ENCODE peak calls at places on chromosomes 1 and 21, in seven cellular contexts. A is Panc1; O is breast epithelium; Z is H7; W is astrocyte of the spinal cord; F is heart right ventricle; N is naive thymus-derived CD4-positive, alpha-beta T cell. Q is an unnamed sample.

GRCh38 chr21:39332175-39332574 is 16.7 kb downstream of the HMGN1 start:
- DNase-seq in Z (peak; percentile 43), W (no peak), N (no peak), A (no peak), F (no peak), O (no peak), Q (no peak)

GRCh38 chr1:15246960-15247614 is at the start of gene FHAD1:
- DNase-seq in Z (peak; percentile 95), A (peak; percentile 24), O (peak; percentile 66), F (no peak), W (peak; percentile 68), N (no peak), Q (peak; percentile 61)

GRCh38 chr1:186059311-186059710 is 315.7 kb downstream of the TPR start:
- DNase-seq in Z (no peak), N (no peak), O (no peak), F (no peak), A (no peak), W (no peak), Q (no peak)

GRCh38 chr1:31607360-31607759 is 10.1 kb upstream of the HCRTR1 start:
- DNase-seq in N (no peak), W (no peak), A (no peak), F (no peak), Z (no peak), O (peak; percentile 12), Q (no peak)

GRCh38 chr1:41726899-41727748 is 191.6 kb downstream of the HIVEP3 start:
- DNase-seq in N (no peak), F (peak; percentile 71), O (no peak), W (no peak), Z (peak; percentile 67), A (no peak), Q (peak; percentile 87)

GRCh38 chr1:184664042-184664659 is 90.5 kb downstream of the EDEM3 start:
- DNase-seq in O (peak; percentile 83), Z (peak; percentile 93), N (no peak), F (peak; percentile 75), W (peak; percentile 64), A (no peak), Q (peak; percentile 90)

GRCh38 chr21:33374080-33374873 is 28.9 kb upstream of the IFNGR2 start:
- DNase-seq in A (peak; percentile 25), Z (peak; percentile 64), F (peak; percentile 66), N (peak; percentile 58), W (peak; percentile 68), O (no peak), Q (peak; percentile 65)

GRCh38 chr1:27070390-27071048 is 57.9 kb upstream of the TENT5B start:
- DNase-seq in W (no peak), A (no peak), Z (peak; percentile 83), O (no peak), F (no peak), N (no peak), Q (no peak)

GRCh38 chr1:153371231-153371630 is 4.2 kb downstream of the S100A12 start:
- DNase-seq in A (no peak), O (no peak), W (no peak), F (no peak), N (no peak), Z (no peak), Q (no peak)

GRCh38 chr1:206557636-206558473 is 50.5 kb downstream of the RASSF5 start:
- DNase-seq in Z (no peak), W (no peak), N (peak; percentile 28), O (no peak), A (no peak), F (no peak), Q (peak; percentile 49)

GRCh38 chr1:5917591-5918274 is 74.5 kb downstream of the NPHP4 start:
- DNase-seq in W (no peak), Z (no peak), F (no peak), A (no peak), N (no peak), O (no peak), Q (no peak)

GRCh38 chr1:181139631-181140051 is 51.1 kb downstream of the IER5 start:
- DNase-seq in W (peak; percentile 45), A (no peak), F (no peak), O (no peak), Z (no peak), N (no peak), Q (no peak)

GRCh38 chr1:99988210-99988765 is 18.5 kb downstream of the SLC35A3 start:
- DNase-seq in A (no peak), Z (no peak), N (no peak), O (no peak), W (no peak), F (no peak), Q (no peak)

GRCh38 chr1:17527036-17527914 is 12.2 kb upstream of the ARHGEF10L start:
- DNase-seq in A (no peak), O (no peak), N (no peak), Z (no peak), W (peak; percentile 31), F (no peak), Q (no peak)

GRCh38 chr1:53295746-53296722 is 31.8 kb downstream of the LRP8 start:
- DNase-seq in N (no peak), O (no peak), Z (peak; percentile 74), A (no peak), W (no peak), F (no peak), Q (no peak)

GRCh38 chr1:215794151-215794550 is 227.0 kb downstream of the KCTD3 start:
- DNase-seq in W (no peak), Z (no peak), A (no peak), O (no peak), N (no peak), F (no peak), Q (no peak)

GRCh38 chr1:66460776-66461175 is 73.2 kb upstream of the SGIP1 start:
- DNase-seq in W (no peak), Z (no peak), A (no peak), F (no peak), O (no peak), N (no peak), Q (no peak)

GRCh38 chr1:17632106-17632505 is 92.6 kb downstream of the ARHGEF10L start:
- DNase-seq in O (no peak), N (no peak), W (no peak), Z (no peak), A (no peak), F (no peak), Q (no peak)

GRCh38 chr21:38958940-38959685 is 153.4 kb downstream of the ETS2 start:
- DNase-seq in O (no peak), F (peak; percentile 47), Z (no peak), W (peak; percentile 56), N (no peak), A (no peak), Q (no peak)

GRCh38 chr1:162384601-162385279 is 3.2 kb downstream of the C1orf226 start:
- DNase-seq in A (no peak), N (no peak), Z (peak; percentile 31), W (no peak), F (no peak), O (no peak), Q (no peak)

GRCh38 chr1:238281418-238281817 is 390.7 kb upstream of the ZP4 start:
- DNase-seq in F (no peak), O (no peak), W (peak; percentile 27), N (no peak), A (no peak), Z (no peak), Q (no peak)

GRCh38 chr1:32025515-32025914 is 11.8 kb downstream of the KHDRBS1 start:
- DNase-seq in A (no peak), F (no peak), N (no peak), O (no peak), Z (no peak), W (no peak), Q (no peak)

DNA sequence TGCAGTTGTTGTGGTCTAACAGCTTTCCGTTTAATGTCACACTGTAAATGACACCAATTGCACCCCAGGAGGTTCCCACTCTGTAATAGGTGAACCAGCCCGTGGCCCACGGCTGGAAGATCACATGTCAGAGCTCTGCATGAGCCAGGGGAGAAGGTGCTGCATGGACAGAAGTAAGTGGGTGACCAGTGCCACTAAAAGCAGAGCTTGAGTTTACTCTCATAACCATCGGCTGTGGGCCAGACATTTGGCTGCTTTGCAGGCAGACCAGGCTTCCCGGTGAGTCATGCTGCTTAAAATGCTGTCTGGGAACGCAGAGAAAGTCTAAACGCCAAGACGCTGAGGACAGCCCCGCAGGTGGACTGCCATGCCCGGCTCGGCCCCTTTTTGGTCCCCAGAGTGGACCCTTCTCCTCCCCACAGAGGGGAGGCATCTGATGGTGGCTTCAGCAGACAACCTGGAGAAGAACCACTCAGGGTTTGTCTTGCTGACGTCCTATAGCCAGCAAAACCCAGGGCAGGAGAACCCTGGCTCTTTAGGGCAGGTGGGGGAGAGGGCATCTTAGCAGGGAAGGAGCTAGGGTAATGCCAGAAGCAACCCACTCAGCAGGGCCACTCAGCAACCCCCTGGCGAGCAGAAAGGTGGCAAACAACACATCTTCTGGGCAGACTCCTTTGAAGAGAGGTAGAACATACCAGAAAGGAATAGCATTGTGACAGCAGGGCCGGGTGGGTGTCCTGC is 7.3 kb downstream of the KIAA2013 start:
- DNase-seq in N (no peak), W (peak; percentile 88), F (peak; percentile 78), Z (no peak), A (no peak), O (peak; percentile 56), Q (peak; percentile 64)
- H3K4me3 ChIP-seq in N (no peak overlapping the region), W (no peak overlapping the region), F (no peak overlapping the region), Z (no peak overlapping the region), A (no peak overlapping the region), O (no peak overlapping the region), Q (no peak overlapping the region)

GRCh38 chr1:42935971-42936308 is 22.7 kb downstream of the SLC2A1 start:
- DNase-seq in Z (no peak), N (no peak), A (no peak), O (peak; percentile 7), W (no peak), F (no peak), Q (no peak)
- H3K4me3 ChIP-seq in Z (no peak overlapping the region), N (no peak overlapping the region), A (no peak overlapping the region), O (no peak overlapping the region), W (no peak overlapping the region), F (no peak overlapping the region), Q (no peak overlapping the region)

DNA sequence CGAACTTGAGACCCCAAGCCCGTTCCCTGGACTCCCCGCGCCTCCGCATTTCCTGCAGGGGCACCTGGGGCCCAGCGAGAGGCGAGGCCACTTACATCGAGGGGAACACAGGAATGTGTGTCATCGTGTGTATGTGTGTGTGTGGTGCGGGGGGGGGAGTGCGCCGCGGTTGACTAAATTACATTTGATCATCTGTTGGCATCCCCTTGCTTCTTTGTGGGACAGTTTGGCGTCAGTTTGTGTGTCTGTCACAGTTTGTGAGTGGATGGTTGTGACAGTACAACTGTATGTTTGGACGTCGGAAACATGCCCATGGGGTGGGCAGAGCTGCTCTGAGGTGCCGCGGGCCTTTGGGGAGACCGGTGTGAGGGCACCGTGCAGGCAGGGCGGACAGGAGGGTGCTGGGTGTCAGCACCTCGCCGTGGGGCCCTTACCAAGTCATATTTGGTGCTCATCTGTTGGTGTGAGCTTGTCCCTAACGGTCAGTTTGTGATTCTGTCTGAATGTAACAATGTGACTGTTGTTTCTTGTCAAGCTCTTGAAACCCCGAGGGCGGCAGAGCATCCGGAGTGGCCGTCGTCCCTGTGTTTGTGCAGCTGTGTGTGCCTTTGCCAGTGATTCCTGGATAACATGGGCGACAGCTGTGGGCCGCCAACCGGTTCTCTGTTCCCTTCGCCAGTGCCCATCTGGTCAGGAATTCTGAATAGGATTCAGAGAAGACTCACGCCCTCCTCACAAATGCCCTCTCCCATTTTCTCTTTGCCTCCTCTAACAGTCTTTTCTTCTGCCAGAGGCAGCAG is 899 bp downstream of the OPRD1 start:
- DNase-seq in O (no peak), F (no peak), Z (no peak), N (no peak), W (no peak), A (no peak), Q (no peak)
- H3K4me3 ChIP-seq in O (peak overlapping the region; percentile 37), F (no peak overlapping the region), Z (peak overlapping the region; percentile 42), N (no peak overlapping the region), W (no peak overlapping the region), A (peak overlapping the region; percentile 24), Q (no peak overlapping the region)

GRCh38 chr1:156961709-156962108 is 41.3 kb downstream of the LRRC71 start:
- DNase-seq in Z (no peak), F (no peak), A (no peak), O (no peak), N (peak; percentile 60), W (no peak), Q (no peak)
- H3K4me3 ChIP-seq in Z (no peak overlapping the region), F (no peak overlapping the region), A (no peak overlapping the region), O (no peak overlapping the region), N (peak overlapping the region; percentile 5), W (no peak overlapping the region), Q (no peak overlapping the region)